ENCODE peak calls at places on chromosome 21, in four cellular contexts. R is HepG2, S is WTC11, N is K562. K is an unnamed sample.

GRCh38 chr21:16084776-16085364 is 355.1 kb downstream of the USP25 start:
- DNase-seq in N (no peak), R (no peak), S (no peak), K (peak)

GRCh38 chr21:41776778-41777177 is 9.9 kb upstream of the RIPK4 start:
- DNase-seq in S (no peak), N (no peak), R (no peak), K (no peak)

GRCh38 chr21:39085843-39086415 is 97.3 kb downstream of the PSMG1 start:
- DNase-seq in R (no peak), S (no peak), N (no peak), K (no peak)

GRCh38 chr21:41024341-41025056 is 143.5 kb upstream of the BACE2 start:
- DNase-seq in N (no peak), R (no peak), S (no peak), K (no peak)

GRCh38 chr21:29196021-29196663 is 65.7 kb downstream of the MAP3K7CL start:
- DNase-seq in S (no peak), N (peak), R (peak), K (peak)

GRCh38 chr21:33540711-33541104 is 1.2 kb downstream of the GART start:
- DNase-seq in S (no peak), N (no peak), R (no peak), K (no peak)

GRCh38 chr21:34775793-34776192 is 107.0 kb downstream of the CLIC6 start:
- DNase-seq in N (no peak), S (no peak), R (no peak), K (no peak)

GRCh38 chr21:41216486-41216885 is 48.5 kb downstream of the BACE2 start:
- DNase-seq in S (no peak), N (no peak), R (no peak), K (no peak)

GRCh38 chr21:42621828-42622199 is 31.6 kb upstream of the PDE9A start:
- DNase-seq in S (no peak), R (no peak), N (no peak), K (no peak)

GRCh38 chr21:42135386-42136040 is 64.4 kb downstream of the UMODL1 start:
- DNase-seq in N (no peak), R (no peak), S (no peak), K (no peak)

GRCh38 chr21:36702622-36702968 is 3.7 kb downstream of the SIM2 start:
- DNase-seq in N (no peak), R (no peak), S (no peak), K (no peak)

GRCh38 chr21:44297525-44298290 is 2.1 kb upstream of the PFKL start:
- DNase-seq in R (peak), S (peak), N (peak), K (peak)

GRCh38 chr21:39384674-39385298 is 35.9 kb upstream of the HMGN1 start:
- DNase-seq in N (no peak), R (peak), S (no peak), K (no peak)

GRCh38 chr21:36471254-36471723 is 8.6 kb downstream of the CLDN14 start:
- DNase-seq in R (peak), N (no peak), S (no peak), K (no peak)

DNA sequence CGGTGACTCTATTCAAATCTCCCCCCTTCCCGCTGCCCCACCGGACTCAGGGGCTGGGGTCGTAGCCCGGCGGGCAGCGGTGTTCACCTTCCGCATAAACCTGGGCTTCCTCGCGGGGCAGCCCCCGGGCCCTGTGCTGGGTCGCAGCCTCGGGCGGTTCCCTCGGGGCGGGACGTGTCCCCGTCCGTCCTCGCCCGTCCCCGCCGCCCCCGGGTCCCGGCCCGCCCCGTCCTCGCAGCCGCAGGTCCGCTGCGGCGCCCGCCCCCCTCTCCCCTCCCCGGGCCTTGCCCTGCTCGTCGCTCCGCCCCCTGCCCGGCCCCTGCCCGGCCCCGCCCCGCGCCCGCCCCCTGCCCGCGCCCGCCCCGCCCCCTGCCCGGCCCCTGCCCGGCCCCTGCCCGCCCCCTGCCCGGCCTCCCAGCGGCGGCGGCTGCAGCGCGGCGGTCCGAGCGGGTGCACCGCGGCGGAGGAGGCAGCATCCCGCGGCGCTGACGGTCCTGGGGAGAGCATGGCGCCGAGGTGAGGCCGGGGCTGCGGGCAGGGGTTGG is at the start of gene COL18A1:
- DNase-seq in S (peak), N (peak), R (no peak), K (peak)
- TF ChIP-seq ELF4 in S (no peak), N (no peak), R (no peak), K (no peak)

GRCh38 chr21:15034126-15034848 is 30.5 kb downstream of the NRIP1 start:
- DNase-seq in N (no peak), S (no peak), R (no peak), K (no peak)
- TF ChIP-seq ELF4 in N (no peak), S (no peak), R (no peak), K (no peak)

GRCh38 chr21:37939251-37939650 is 23.0 kb upstream of the KCNJ6 start:
- DNase-seq in S (no peak), N (no peak), R (no peak), K (no peak)
- TF ChIP-seq ELF4 in S (no peak), N (no peak), R (no peak), K (no peak)

GRCh38 chr21:46060596-46061061 is 37.3 kb upstream of the COL6A2 start:
- DNase-seq in R (no peak), S (no peak), N (no peak), K (no peak)
- TF ChIP-seq ELF4 in R (no peak), S (no peak), N (no peak), K (no peak)